ENCODE peak calls at places on chromosome 1, in six cellular contexts. T is H1, W is K562, K is SK-N-SH, B is HepG2, Z is GM12878. S is an unnamed sample.

GRCh38 chr1:28983509-28984310 is 69.3 kb downstream of the EPB41 start:
- DNase-seq in T (peak; percentile 58), W (no peak), K (no peak), B (peak; percentile 79), Z (no peak), S (no peak)

GRCh38 chr1:225355863-225356262 is 72.0 kb downstream of the LBR start:
- DNase-seq in T (no peak), W (no peak), K (no peak), B (no peak), Z (no peak), S (no peak)

GRCh38 chr1:26582836-26583460 is 53.4 kb downstream of the RPS6KA1 start:
- DNase-seq in T (no peak), W (no peak), K (no peak), B (no peak), Z (peak; percentile 56), S (peak; percentile 88)

GRCh38 chr1:97869441-97869840 is 51.4 kb downstream of the DPYD start:
- DNase-seq in T (no peak), W (no peak), K (no peak), B (no peak), Z (no peak), S (no peak)

GRCh38 chr1:182460550-182460951 is 10.6 kb downstream of the RGSL1 start:
- DNase-seq in T (no peak), W (no peak), K (no peak), B (no peak), Z (no peak), S (peak; percentile 78)

GRCh38 chr1:53716150-53716549 is 22.8 kb downstream of the GLIS1 start:
- DNase-seq in T (no peak), W (no peak), K (no peak), B (no peak), Z (no peak), S (no peak)

GRCh38 chr1:247390116-247390791 is 25.7 kb upstream of the NLRP3 start:
- DNase-seq in T (peak; percentile 93), W (peak; percentile 90), K (peak; percentile 81), B (peak; percentile 65), Z (peak; percentile 92), S (peak; percentile 97)

GRCh38 chr1:243234978-243235657 is 20.0 kb downstream of the CEP170 start:
- DNase-seq in T (no peak), W (no peak), K (no peak), B (no peak), Z (no peak), S (no peak)

GRCh38 chr1:173436831-173437428 is 40.2 kb upstream of the PRDX6 start:
- DNase-seq in T (peak; percentile 20), W (no peak), K (no peak), B (no peak), Z (no peak), S (no peak)

GRCh38 chr1:42137766-42138165 is 15.4 kb upstream of the GUCA2B start:
- DNase-seq in T (peak; percentile 33), W (no peak), K (no peak), B (no peak), Z (no peak), S (no peak)

GRCh38 chr1:35112668-35113067 is 33.5 kb downstream of the ZMYM1 start:
- DNase-seq in T (no peak), W (no peak), K (peak; percentile 31), B (no peak), Z (no peak), S (no peak)
- TF ChIP-seq CTCF in T (no peak), W (no peak), K (peak; percentile 47), B (no peak), Z (no peak), S (no peak)

GRCh38 chr1:212699839-212700596 is at the start of gene BATF3:
- DNase-seq in T (peak; percentile 55), W (peak; percentile 82), K (peak; percentile 73), B (no peak), Z (no peak), S (no peak)
- TF ChIP-seq GABPA in T (no peak), W (no peak), K (no peak), B (no peak), Z (no peak), S (no peak)

DNA sequence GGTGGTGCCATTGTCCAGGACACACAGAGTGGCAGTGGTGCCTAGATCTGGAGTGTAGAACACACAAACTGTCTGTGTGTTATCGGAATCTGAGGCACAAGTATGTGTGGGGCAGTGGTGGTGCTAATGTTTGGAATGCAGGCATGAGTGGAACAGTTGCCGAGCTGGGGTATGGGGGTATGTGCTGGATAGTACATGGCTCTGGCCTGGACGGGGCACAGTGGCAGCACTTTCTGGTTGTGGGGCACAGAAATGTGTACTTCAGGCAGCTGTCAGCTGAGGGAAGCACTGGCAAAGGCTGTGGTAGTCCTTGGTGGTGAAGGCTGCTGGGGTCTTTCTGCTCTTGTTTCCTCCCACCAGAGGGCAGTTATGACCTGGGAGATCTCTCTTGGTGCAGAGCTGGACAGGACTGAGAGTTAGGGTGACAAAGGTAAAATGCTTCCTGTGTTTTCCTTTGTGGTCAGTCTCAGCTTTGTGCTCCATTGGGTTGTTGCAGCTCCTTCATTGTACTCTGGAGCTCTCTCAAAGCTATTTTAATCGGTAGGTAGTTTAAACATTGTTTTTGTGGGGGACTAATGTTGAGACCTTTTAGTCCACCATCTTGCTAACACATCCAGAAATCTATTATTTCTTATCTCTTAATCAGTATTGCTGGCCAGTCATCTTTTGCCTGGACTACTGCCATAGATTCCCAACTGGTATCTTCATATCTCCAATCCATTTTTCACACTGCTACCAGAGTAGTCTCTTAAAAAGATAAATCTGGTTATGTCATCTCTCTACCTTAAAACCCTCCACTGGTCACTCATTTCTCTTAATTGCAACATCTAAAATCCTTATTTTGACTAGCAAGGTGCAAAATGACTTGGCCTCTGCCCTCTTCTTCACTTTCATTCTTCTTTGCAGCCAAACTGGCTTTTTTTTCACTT is 83.9 kb upstream of the NBPF4 start:
- DNase-seq in T (peak; percentile 53), W (no peak), K (no peak), B (peak; percentile 9), Z (no peak), S (no peak)
- TF ChIP-seq CTCF in T (peak; percentile 83), W (peak; percentile 68), K (no peak), B (peak; percentile 31), Z (no peak), S (no peak)

DNA sequence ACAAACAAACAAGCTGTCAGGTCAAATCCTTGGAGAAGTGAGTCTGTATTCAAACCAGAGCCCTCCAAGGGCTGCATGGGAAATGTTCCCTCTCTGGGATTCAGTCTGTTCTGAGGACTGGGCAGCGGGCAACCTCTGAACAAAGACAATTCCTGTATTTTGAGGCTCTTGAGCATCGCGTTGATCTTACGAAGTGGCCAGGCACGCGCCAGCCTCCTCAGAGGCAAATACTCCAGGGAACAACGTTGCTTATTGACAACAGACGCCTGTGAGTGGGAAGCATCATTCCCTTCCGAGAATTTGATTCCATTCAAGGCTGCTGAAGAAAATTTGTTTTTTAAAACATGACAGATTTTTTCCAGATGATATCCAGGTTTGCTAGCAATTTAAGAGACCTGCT is 20.0 kb upstream of the TACSTD2 start:
- DNase-seq in T (no peak), W (no peak), K (no peak), B (no peak), Z (no peak), S (no peak)
- TF ChIP-seq GABPA in T (no peak), W (no peak), K (no peak), B (no peak), Z (no peak), S (no peak)

S was measured in HL-60.